ENCODE peak calls at places on chromosomes 7 and 10, in six cellular contexts. M, R, H, U, N and Q are unnamed samples.

GRCh38 chr7:46886669-46887374 is 695.1 kb downstream of the TNS3 start:
- DNase-seq in N (no peak), U (no peak), M (no peak), R (no peak), H (no peak), Q (no peak)

GRCh38 chr10:42594246-42594650 is 44.1 kb downstream of the ZNF33B start:
- DNase-seq in R (no peak), H (no peak), M (peak; percentile 89), U (no peak), N (no peak), Q (no peak)

GRCh38 chr7:44650242-44650641 is 43.8 kb downstream of the OGDH start:
- DNase-seq in R (no peak), N (no peak), M (no peak), H (no peak), U (no peak), Q (no peak)

GRCh38 chr7:65910237-65910636 is 37.4 kb downstream of the VKORC1L1 start:
- DNase-seq in H (no peak), N (no peak), R (no peak), M (peak; percentile 21), U (no peak), Q (no peak)

GRCh38 chr10:69411476-69411875 is 5.2 kb downstream of the TACR2 start:
- DNase-seq in U (no peak), N (peak; percentile 72), M (no peak), H (no peak), R (no peak), Q (no peak)

GRCh38 chr7:44291066-44291732 is 34.2 kb downstream of the CAMK2B start:
- DNase-seq in H (no peak), N (peak; percentile 64), U (no peak), R (peak; percentile 89), M (peak; percentile 93), Q (no peak)

GRCh38 chr10:100993986-100994708 is 5.5 kb upstream of the LZTS2 start:
- DNase-seq in R (no peak), H (no peak), N (peak; percentile 66), M (peak; percentile 55), U (no peak), Q (no peak)

GRCh38 chr10:70558871-70559810 is 43.4 kb downstream of the PRF1 start:
- DNase-seq in M (peak; percentile 57), R (peak; percentile 59), N (peak; percentile 76), H (no peak), U (peak; percentile 72), Q (peak; percentile 46)

GRCh38 chr7:106421181-106421762 is 136.5 kb upstream of the NAMPT start:
- DNase-seq in N (peak; percentile 92), R (peak; percentile 93), U (no peak), M (peak; percentile 98), H (peak; percentile 72), Q (no peak)

GRCh38 chr7:30920021-30920583 is 8.4 kb downstream of the AQP1 start:
- DNase-seq in M (no peak), N (peak; percentile 62), U (no peak), R (peak; percentile 30), H (no peak), Q (no peak)

GRCh38 chr10:13120786-13121499 is 21.0 kb downstream of the OPTN start:
- DNase-seq in R (no peak), M (peak; percentile 49), U (no peak), H (no peak), N (no peak), Q (no peak)

GRCh38 chr10:72275351-72276012 is 1.8 kb downstream of the DDIT4 start:
- DNase-seq in N (no peak), U (peak; percentile 49), H (no peak), R (peak; percentile 83), M (peak; percentile 63), Q (no peak)

DNA sequence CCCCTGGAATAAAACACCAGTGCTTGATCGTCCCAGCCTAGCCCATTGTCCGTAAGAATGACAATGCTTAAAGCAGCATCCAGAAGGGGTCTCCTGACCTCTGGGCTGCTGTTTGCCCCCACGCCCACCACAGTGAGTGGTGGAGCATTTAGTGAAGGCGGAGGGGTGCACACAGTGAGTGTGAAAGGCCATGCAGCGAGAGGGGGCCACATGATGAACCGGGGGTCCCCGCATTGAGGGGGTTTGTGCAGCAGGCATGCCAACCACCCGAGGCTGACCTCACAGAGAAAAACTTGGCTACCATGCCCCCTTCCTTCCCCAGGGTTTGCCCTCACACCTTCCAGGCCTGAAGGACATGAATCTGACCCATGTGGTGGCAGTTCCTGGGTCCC is 28.4 kb downstream of the CPXM2 start:
- DNase-seq in H (no peak), R (peak; percentile 48), M (no peak), U (no peak), N (no peak), Q (no peak)
- H3K27ac ChIP-seq in H (no peak overlapping the region), R (no peak overlapping the region), M (no peak overlapping the region), U (no peak overlapping the region), N (peak overlapping the region; percentile 97), Q (no peak overlapping the region)

GRCh38 chr10:85863301-85864172 is 503.1 kb downstream of the GRID1 start:
- DNase-seq in M (no peak), U (no peak), R (no peak), H (no peak), N (no peak), Q (no peak)
- H3K9me3 ChIP-seq in M (no peaks in the 10 kb centered on the region), U (no peaks in the 10 kb centered on the region), R (no peaks in the 10 kb centered on the region), H (no peaks in the 10 kb centered on the region), N (no peaks in the 10 kb centered on the region), Q (no peaks in the 10 kb centered on the region)

DNA sequence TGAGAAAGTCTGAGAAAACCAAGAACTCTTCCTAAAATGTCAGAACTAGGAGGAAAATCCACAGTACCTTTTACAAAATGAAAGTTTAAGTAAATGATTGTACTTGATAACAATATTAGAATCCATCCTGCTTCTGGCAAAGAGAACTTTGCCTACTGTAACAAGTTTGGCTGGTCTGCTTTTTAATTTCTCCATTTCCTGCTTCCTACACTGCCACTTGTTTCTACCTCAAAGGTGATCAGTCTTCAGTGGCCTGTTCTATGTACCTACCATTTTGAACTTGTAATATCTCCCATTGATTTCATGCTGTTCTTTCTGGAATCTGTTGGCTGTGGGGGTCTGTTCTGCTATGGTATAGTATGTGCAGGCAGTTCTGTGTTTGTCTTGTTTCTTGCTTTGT is 32.9 kb upstream of the CAPZA2 start:
- DNase-seq in M (no peak), U (no peak), N (no peak), H (no peak), R (no peak), Q (no peak)
- H3K27ac ChIP-seq in M (no peak overlapping the region), U (no peak overlapping the region), N (no peak overlapping the region), H (no peak overlapping the region), R (no peak overlapping the region), Q (no peak overlapping the region)

DNA sequence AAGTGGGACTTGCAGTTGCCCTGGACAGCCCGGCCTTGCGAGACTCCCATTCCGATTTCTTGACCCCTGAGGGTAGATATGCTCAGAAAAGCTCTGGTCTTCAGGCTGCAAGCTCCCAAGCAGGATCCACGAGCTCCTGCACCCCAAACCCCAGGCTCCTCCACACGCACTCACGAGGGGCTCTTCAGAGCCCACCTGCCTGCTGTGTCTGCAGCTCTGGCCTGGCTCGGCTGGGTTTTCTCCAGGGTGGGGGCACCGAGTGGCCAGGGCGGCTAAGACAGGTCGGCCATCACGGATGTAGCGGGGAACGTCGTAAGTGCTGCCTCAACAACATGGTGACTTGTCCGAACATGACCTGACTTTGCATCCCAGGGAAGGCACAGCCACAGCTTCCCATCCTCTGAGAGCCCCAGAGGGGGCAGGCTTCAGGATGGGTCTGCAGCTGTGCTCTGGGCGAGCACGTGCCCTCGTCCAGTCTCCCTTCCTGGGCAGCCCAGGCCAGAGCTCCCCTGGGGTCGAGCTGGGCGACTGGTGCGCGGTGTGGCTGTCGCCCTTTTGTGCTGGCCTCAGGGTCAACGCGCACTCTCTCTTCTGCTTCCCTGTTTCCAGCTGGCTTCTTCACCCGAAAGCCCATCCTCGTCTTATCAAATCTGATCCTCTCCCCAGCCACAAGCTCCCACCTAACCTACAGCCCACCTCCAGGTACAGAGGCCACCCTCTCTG is 415.3 kb downstream of the DNAJB6 start:
- DNase-seq in R (no peak), U (no peak), M (no peak), N (no peak), H (no peak), Q (no peak)
- H3K9me3 ChIP-seq in R (no peaks in the 10 kb centered on the region), U (no peaks in the 10 kb centered on the region), M (no peaks in the 10 kb centered on the region), N (no peaks in the 10 kb centered on the region), H (no peaks in the 10 kb centered on the region), Q (no peaks in the 10 kb centered on the region)